ENCODE peak calls at places on chromosome 5, in eight cellular contexts. C is HTR-8/SVneo; T is NCI-H524; Z is GM23338; K is NCI-H146; F is T-helper 2 cell treated with Interferon-gamma antibody and Interleukin-4, amounts not matched to agents 5 μg/mL and 100 μg/mL, for 36 hours; H is stimulated activated CD4-positive, alpha-beta T cell treated with anti-CD3 and anti-CD28 coated beads, Interleukin-12 subunit alpha, Interleukin-12 subunit beta, amount 100 ng/mL, for 4 hours; O is substantia nigra. W is an unnamed sample.

GRCh38 chr5:53031695-53032096 is 42.5 kb downstream of the ITGA2 start:
- DNase-seq in C (peak; percentile 40), T (no peak), Z (no peak), K (peak; percentile 25), F (peak; percentile 61), H (no peak), O (no peak), W (no peak)

GRCh38 chr5:79149432-79149831 is 37.8 kb downstream of the BHMT start:
- DNase-seq in C (no peak), T (no peak), Z (no peak), K (no peak), F (no peak), H (no peak), O (no peak), W (no peak)

GRCh38 chr5:40676643-40677333 is 2.9 kb upstream of the PTGER4 start:
- DNase-seq in C (peak; percentile 75), T (no peak), Z (peak; percentile 29), K (peak; percentile 8), F (no peak), H (no peak), O (no peak), W (no peak)

GRCh38 chr5:172052454-172053236 is 46.2 kb upstream of the FBXW11 start:
- DNase-seq in C (no peak), T (no peak), Z (no peak), K (no peak), F (no peak), H (no peak), O (no peak), W (no peak)

GRCh38 chr5:114447084-114447773 is 85.4 kb downstream of the KCNN2 start:
- DNase-seq in C (no peak), T (no peak), Z (peak; percentile 72), K (peak; percentile 30), F (no peak), H (no peak), O (no peak), W (no peak)

GRCh38 chr5:113169720-113170119 is 193.1 kb downstream of the DCP2 start:
- DNase-seq in C (no peak), T (no peak), Z (no peak), K (no peak), F (no peak), H (no peak), O (no peak), W (no peak)

GRCh38 chr5:157540707-157541451 is 34.7 kb downstream of the ADAM19 start:
- DNase-seq in C (no peak), T (no peak), Z (no peak), K (no peak), F (peak; percentile 76), H (peak; percentile 10), O (no peak), W (peak; percentile 37)

GRCh38 chr5:64384761-64385160 is 121.1 kb upstream of the RGS7BP start:
- DNase-seq in C (peak; percentile 4), T (no peak), Z (peak; percentile 50), K (peak; percentile 51), F (no peak), H (no peak), O (no peak), W (no peak)

GRCh38 chr5:66209350-66209749 is 65.2 kb downstream of the SREK1 start:
- DNase-seq in C (peak; percentile 45), T (no peak), Z (peak; percentile 19), K (peak; percentile 64), F (no peak), H (no peak), O (no peak), W (no peak)

GRCh38 chr5:116159006-116159405 is 74.2 kb downstream of the COMMD10 start:
- DNase-seq in C (no peak), T (no peak), Z (no peak), K (no peak), F (no peak), H (no peak), O (no peak), W (no peak)

GRCh38 chr5:37375091-37375490 is 4.0 kb upstream of the WDR70 start:
- DNase-seq in C (no peak), T (no peak), Z (no peak), K (no peak), F (no peak), H (no peak), O (no peak), W (no peak)

GRCh38 chr5:16963821-16964220 is 27.7 kb upstream of the MYO10 start:
- DNase-seq in C (no peak), T (no peak), Z (no peak), K (no peak), F (no peak), H (no peak), O (no peak), W (no peak)

GRCh38 chr5:43646997-43647396 is 44.0 kb downstream of the NNT start:
- DNase-seq in C (no peak), T (no peak), Z (no peak), K (no peak), F (no peak), H (no peak), O (no peak), W (no peak)

GRCh38 chr5:14724633-14725032 is 60.1 kb downstream of the OTULIN start:
- DNase-seq in C (no peak), T (no peak), Z (no peak), K (no peak), F (no peak), H (no peak), O (no peak), W (no peak)

GRCh38 chr5:140221697-140222223 is 46.8 kb downstream of the CYSTM1 start:
- DNase-seq in C (peak; percentile 36), T (no peak), Z (no peak), K (no peak), F (no peak), H (no peak), O (no peak), W (no peak)